ENCODE peak calls at places on chromosomes 4 and X, in five cellular contexts. One of them, this sample, is unnamed.
A peak's percentile ranks its signal among the peaks of the same experiment; 100 is the strongest.

GRCh38 chr4:1794809-1795303 is 1.8 kb downstream of the FGFR3 start:
- DNase-seq in cardiac muscle cell: peak; percentile 23
- DNase-seq in M059J: no peak
- DNase-seq in natural killer cell: no peak
- DNase-seq in GM23248: no peak
- DNase-seq in this sample: no peak

GRCh38 chr4:88134536-88135361 is 23.7 kb downstream of the ABCG2 start:
- DNase-seq in cardiac muscle cell: no peak
- DNase-seq in M059J: no peak
- DNase-seq in natural killer cell: no peak
- DNase-seq in GM23248: no peak
- DNase-seq in this sample: no peak

GRCh38 chrX:10259716-10260115 is 102.9 kb downstream of the CLCN4 start:
- DNase-seq in cardiac muscle cell: no peak
- DNase-seq in M059J: peak; percentile 17
- DNase-seq in natural killer cell: no peak
- DNase-seq in GM23248: peak; percentile 59
- DNase-seq in this sample: no peak

GRCh38 chrX:38940547-38940946 is 139.3 kb downstream of the MID1IP1 start:
- DNase-seq in cardiac muscle cell: no peak
- DNase-seq in M059J: no peak
- DNase-seq in natural killer cell: no peak
- DNase-seq in GM23248: peak; percentile 23
- DNase-seq in this sample: peak; percentile 6

GRCh38 chr4:113738251-113738650 is 23.3 kb downstream of the CAMK2D start:
- DNase-seq in cardiac muscle cell: no peak
- DNase-seq in M059J: peak; percentile 8
- DNase-seq in natural killer cell: no peak
- DNase-seq in GM23248: peak; percentile 68
- DNase-seq in this sample: peak; percentile 73

GRCh38 chr4:38085394-38086150 is 125.4 kb downstream of the PTTG2 start:
- DNase-seq in cardiac muscle cell: no peak
- DNase-seq in M059J: no peak
- DNase-seq in natural killer cell: no peak
- DNase-seq in GM23248: peak; percentile 47
- DNase-seq in this sample: peak; percentile 58

GRCh38 chr4:108685036-108685686 is 34.8 kb downstream of the OSTC start:
- DNase-seq in cardiac muscle cell: no peak
- DNase-seq in M059J: no peak
- DNase-seq in natural killer cell: no peak
- DNase-seq in GM23248: peak; percentile 16
- DNase-seq in this sample: peak; percentile 74

GRCh38 chr4:6892190-6892908 is 17.3 kb upstream of the TBC1D14 start:
- DNase-seq in cardiac muscle cell: peak; percentile 60
- DNase-seq in M059J: peak; percentile 72
- DNase-seq in natural killer cell: no peak
- DNase-seq in GM23248: peak; percentile 81
- DNase-seq in this sample: no peak

GRCh38 chrX:140918398-140919043 is 83.9 kb upstream of the SPANXB1 start:
- DNase-seq in cardiac muscle cell: peak; percentile 55
- DNase-seq in M059J: peak; percentile 86
- DNase-seq in natural killer cell: no peak
- DNase-seq in GM23248: peak; percentile 73
- DNase-seq in this sample: peak; percentile 75

GRCh38 chr4:28391877-28392276 is 1531.2 kb downstream of the STIM2 start:
- DNase-seq in cardiac muscle cell: no peak
- DNase-seq in M059J: peak; percentile 16
- DNase-seq in natural killer cell: no peak
- DNase-seq in GM23248: peak; percentile 79
- DNase-seq in this sample: peak; percentile 50

GRCh38 chr4:81084029-81084428 is 53.5 kb downstream of the BMP3 start:
- DNase-seq in cardiac muscle cell: no peak
- DNase-seq in M059J: peak; percentile 49
- DNase-seq in natural killer cell: no peak
- DNase-seq in GM23248: peak; percentile 86
- DNase-seq in this sample: no peak